ENCODE peak calls at places on chromosomes 5 and 9, in four cellular contexts. One of them, this sample, is unnamed.

GRCh38 chr9:20941177-20941690 is 90.2 kb downstream of the HACD4 start:
- DNase-seq in neuronal stem cell: peak; percentile 70
- DNase-seq in mesenchymal stem cell: peak; percentile 70
- DNase-seq in H9: peak; percentile 70
- DNase-seq in this sample: peak; percentile 29

GRCh38 chr5:81579525-81579924 is 171.4 kb downstream of the SSBP2 start:
- DNase-seq in neuronal stem cell: no peak
- DNase-seq in H9: no peak
- DNase-seq in mesenchymal stem cell: peak; percentile 56
- DNase-seq in this sample: no peak

GRCh38 chr9:20640331-20641187 is 18.3 kb upstream of the MLLT3 start:
- DNase-seq in mesenchymal stem cell: no peak
- DNase-seq in H9: no peak
- DNase-seq in neuronal stem cell: no peak
- DNase-seq in this sample: no peak

GRCh38 chr5:118687671-118688621 is 300.4 kb downstream of the DTWD2 start:
- DNase-seq in H9: no peak
- DNase-seq in mesenchymal stem cell: peak; percentile 7
- DNase-seq in neuronal stem cell: no peak
- DNase-seq in this sample: no peak

GRCh38 chr9:35286381-35286780 is 124.6 kb downstream of the UNC13B start:
- DNase-seq in mesenchymal stem cell: no peak
- DNase-seq in neuronal stem cell: no peak
- DNase-seq in H9: no peak
- DNase-seq in this sample: no peak

GRCh38 chr5:76641514-76642120 is 18.4 kb upstream of the F2RL2 start:
- DNase-seq in mesenchymal stem cell: peak; percentile 74
- DNase-seq in H9: peak; percentile 52
- DNase-seq in neuronal stem cell: peak; percentile 72
- DNase-seq in this sample: no peak

GRCh38 chr5:121937762-121938161 is 24.0 kb upstream of the SRFBP1 start:
- DNase-seq in mesenchymal stem cell: no peak
- DNase-seq in H9: no peak
- DNase-seq in neuronal stem cell: no peak
- DNase-seq in this sample: no peak

GRCh38 chr5:58133631-58134296 is 326.1 kb downstream of the PLK2 start:
- DNase-seq in H9: no peak
- DNase-seq in mesenchymal stem cell: no peak
- DNase-seq in neuronal stem cell: no peak
- DNase-seq in this sample: no peak

GRCh38 chr9:5851445-5851844 is 18.5 kb upstream of the ERMP1 start:
- DNase-seq in mesenchymal stem cell: peak; percentile 83
- DNase-seq in neuronal stem cell: no peak
- DNase-seq in H9: no peak
- DNase-seq in this sample: no peak

GRCh38 chr9:86407022-86407421 is 52.8 kb upstream of the TUT7 start:
- DNase-seq in H9: peak; percentile 42
- DNase-seq in mesenchymal stem cell: peak; percentile 58
- DNase-seq in neuronal stem cell: no peak
- DNase-seq in this sample: no peak

GRCh38 chr5:5221731-5222130 is 81.6 kb downstream of the ADAMTS16 start:
- DNase-seq in H9: no peak
- DNase-seq in mesenchymal stem cell: peak; percentile 5
- DNase-seq in neuronal stem cell: no peak
- DNase-seq in this sample: no peak

GRCh38 chr9:78297672-78297961 is 692 bp downstream of the PSAT1 start:
- DNase-seq in mesenchymal stem cell: no peak
- DNase-seq in neuronal stem cell: no peak
- DNase-seq in H9: no peak
- DNase-seq in this sample: no peak

GRCh38 chr9:130539473-130540223 is 39.7 kb upstream of the FUBP3 start:
- DNase-seq in H9: no peak
- DNase-seq in mesenchymal stem cell: no peak
- DNase-seq in neuronal stem cell: no peak
- DNase-seq in this sample: no peak

GRCh38 chr9:18564018-18564880 is 90.3 kb downstream of the ADAMTSL1 start:
- DNase-seq in neuronal stem cell: no peak
- DNase-seq in H9: no peak
- DNase-seq in mesenchymal stem cell: no peak
- DNase-seq in this sample: no peak

GRCh38 chr5:40675396-40676133 is 4.2 kb upstream of the PTGER4 start:
- DNase-seq in H9: no peak
- DNase-seq in mesenchymal stem cell: no peak
- DNase-seq in neuronal stem cell: no peak
- DNase-seq in this sample: no peak

GRCh38 chr5:149938272-149938671 is 6.3 kb downstream of the PDE6A start:
- DNase-seq in H9: no peak
- DNase-seq in neuronal stem cell: no peak
- DNase-seq in mesenchymal stem cell: peak; percentile 69
- DNase-seq in this sample: no peak

GRCh38 chr9:91483189-91483691 is 59.6 kb upstream of the NFIL3 start:
- DNase-seq in mesenchymal stem cell: peak; percentile 71
- DNase-seq in neuronal stem cell: no peak
- DNase-seq in H9: no peak
- DNase-seq in this sample: no peak

GRCh38 chr5:75367401-75367800 is 30.4 kb downstream of the HMGCR start:
- DNase-seq in neuronal stem cell: no peak
- DNase-seq in H9: no peak
- DNase-seq in mesenchymal stem cell: peak; percentile 67
- DNase-seq in this sample: no peak

GRCh38 chr9:131968632-131969031 is 111.0 kb downstream of the MED27 start:
- DNase-seq in neuronal stem cell: no peak
- DNase-seq in H9: no peak
- DNase-seq in mesenchymal stem cell: no peak
- DNase-seq in this sample: no peak
- H2BK12ac ChIP-seq in neuronal stem cell: no peak overlapping the region
- H2BK12ac ChIP-seq in H9: no peak overlapping the region
- H2BK12ac ChIP-seq in mesenchymal stem cell: no peak overlapping the region
- H2BK12ac ChIP-seq in this sample: no peak overlapping the region

GRCh38 chr9:79568337-79569084 is 3.3 kb upstream of the TLE4 start:
- DNase-seq in H9: no peak
- DNase-seq in mesenchymal stem cell: no peak
- DNase-seq in neuronal stem cell: no peak
- DNase-seq in this sample: no peak
- H2AFZ ChIP-seq in H9: no peak overlapping the region
- H2AFZ ChIP-seq in mesenchymal stem cell: no peak overlapping the region
- H2AFZ ChIP-seq in neuronal stem cell: no peak overlapping the region
- H2AFZ ChIP-seq in this sample: no peak overlapping the region

GRCh38 chr9:101485873-101486692 is 47.6 kb upstream of the RNF20 start:
- DNase-seq in mesenchymal stem cell: peak; percentile 52
- DNase-seq in neuronal stem cell: peak; percentile 38
- DNase-seq in H9: peak; percentile 75
- DNase-seq in this sample: peak; percentile 25

GRCh38 chr9:101487443-101487855 is 46.2 kb upstream of the RNF20 start:
- DNase-seq in H9: no peak
- DNase-seq in neuronal stem cell: no peak
- DNase-seq in mesenchymal stem cell: no peak
- DNase-seq in this sample: no peak

GRCh38 chr9:101481296-101481695 is 45.7 kb upstream of the ALDOB start:
- DNase-seq in mesenchymal stem cell: no peak
- DNase-seq in neuronal stem cell: no peak
- DNase-seq in H9: no peak
- DNase-seq in this sample: no peak

GRCh38 chr9:101484046-101484445 is 48.5 kb upstream of the ALDOB start:
- DNase-seq in H9: no peak
- DNase-seq in neuronal stem cell: no peak
- DNase-seq in mesenchymal stem cell: no peak
- DNase-seq in this sample: no peak

GRCh38 chr9:101486693-101487442 is 46.8 kb upstream of the RNF20 start:
- DNase-seq in mesenchymal stem cell: peak; percentile 72
- DNase-seq in neuronal stem cell: peak; percentile 69
- DNase-seq in H9: peak; percentile 89
- DNase-seq in this sample: peak; percentile 87
- H2BK15ac ChIP-seq in mesenchymal stem cell: peak overlapping the region; percentile 41
- H2BK15ac ChIP-seq in neuronal stem cell: peak overlapping the region; percentile 25
- H2BK15ac ChIP-seq in H9: no peak overlapping the region
- H2BK15ac ChIP-seq in this sample: peak overlapping the region; percentile 74

GRCh38 chr9:615756-616155 is 225.7 kb upstream of the DMRT1 start:
- DNase-seq in H9: no peak
- DNase-seq in mesenchymal stem cell: no peak
- DNase-seq in neuronal stem cell: no peak
- DNase-seq in this sample: no peak
- H2BK12ac ChIP-seq in H9: no peak overlapping the region
- H2BK12ac ChIP-seq in mesenchymal stem cell: no peak overlapping the region
- H2BK12ac ChIP-seq in neuronal stem cell: no peak overlapping the region
- H2BK12ac ChIP-seq in this sample: no peak overlapping the region

DNA sequence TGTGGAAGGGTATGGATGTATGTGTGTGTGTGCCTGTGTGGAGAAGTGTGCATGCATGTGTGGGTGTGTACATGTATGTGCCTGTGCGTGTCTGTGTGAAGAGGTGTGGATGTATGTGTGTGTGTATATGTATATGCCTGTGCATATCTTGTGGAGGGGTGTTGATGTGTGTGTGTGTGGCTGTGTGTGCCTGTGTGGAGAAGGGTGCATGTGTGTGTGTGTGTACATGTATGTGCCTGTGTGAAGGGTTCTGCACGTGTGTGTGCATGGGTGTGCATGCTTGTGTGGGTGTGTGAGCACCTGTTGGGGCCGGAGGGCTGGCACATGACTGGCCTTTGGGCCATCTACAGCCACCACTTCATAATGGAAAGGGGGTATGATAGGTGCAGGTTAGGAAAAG is 291.4 kb downstream of the IRX2 start:
- DNase-seq in mesenchymal stem cell: no peak
- DNase-seq in neuronal stem cell: no peak
- DNase-seq in H9: no peak
- DNase-seq in this sample: no peak
- H2AFZ ChIP-seq in mesenchymal stem cell: no peak overlapping the region
- H2AFZ ChIP-seq in neuronal stem cell: no peak overlapping the region
- H2AFZ ChIP-seq in H9: no peak overlapping the region
- H2AFZ ChIP-seq in this sample: no peak overlapping the region

GRCh38 chr9:89475891-89476440 is 21.9 kb downstream of the SEMA4D start:
- DNase-seq in mesenchymal stem cell: no peak
- DNase-seq in H9: no peak
- DNase-seq in neuronal stem cell: no peak
- DNase-seq in this sample: no peak
- H2BK15ac ChIP-seq in mesenchymal stem cell: no peak overlapping the region
- H2BK15ac ChIP-seq in H9: no peak overlapping the region
- H2BK15ac ChIP-seq in neuronal stem cell: no peak overlapping the region
- H2BK15ac ChIP-seq in this sample: no peak overlapping the region

This sample was measured in H1.